ENCODE peak calls at places on chromosome 20, in seven cellular contexts. A, V, P, T, W, X and L are unnamed samples.

GRCh38 chr20:1809121-1809520 is 86.1 kb upstream of the SIRPA start:
- DNase-seq in A (peak), V (peak), P (no peak), T (no peak), W (no peak), X (no peak), L (no peak)

GRCh38 chr20:53944796-53945195 is 125.6 kb downstream of the BCAS1 start:
- DNase-seq in A (no peak), V (no peak), P (no peak), T (no peak), W (no peak), X (no peak), L (no peak)

GRCh38 chr20:1539816-1540215 is 17.7 kb downstream of the SIRPD start:
- DNase-seq in A (no peak), V (no peak), P (no peak), T (no peak), W (no peak), X (no peak), L (no peak)

GRCh38 chr20:354298-354977 is 7.5 kb downstream of the NRSN2 start:
- DNase-seq in A (peak), V (peak), P (peak), T (peak), W (peak), X (peak), L (peak)

GRCh38 chr20:25252686-25253421 is 5.0 kb downstream of the PYGB start:
- DNase-seq in A (no peak), V (no peak), P (peak), T (no peak), W (no peak), X (no peak), L (no peak)

GRCh38 chr20:12414446-12415274 is 497.0 kb downstream of the BTBD3 start:
- DNase-seq in A (peak), V (no peak), P (no peak), T (no peak), W (peak), X (no peak), L (no peak)

GRCh38 chr20:33279261-33279910 is 3.6 kb upstream of the BPIFB1 start:
- DNase-seq in A (no peak), V (no peak), P (no peak), T (no peak), W (no peak), X (no peak), L (no peak)

GRCh38 chr20:6184086-6184485 is 61.3 kb upstream of the FERMT1 start:
- DNase-seq in A (no peak), V (no peak), P (no peak), T (no peak), W (no peak), X (no peak), L (no peak)

GRCh38 chr20:36093804-36094145 is 60.8 kb upstream of the EPB41L1 start:
- DNase-seq in A (no peak), V (no peak), P (no peak), T (no peak), W (no peak), X (no peak), L (no peak)

GRCh38 chr20:52302736-52303135 is 111.2 kb upstream of the ZFP64 start:
- DNase-seq in A (no peak), V (no peak), P (no peak), T (no peak), W (no peak), X (no peak), L (no peak)

GRCh38 chr20:63215101-63216040 is 560 bp downstream of the YTHDF1 start:
- DNase-seq in A (peak), V (peak), P (peak), T (no peak), W (peak), X (peak), L (no peak)

GRCh38 chr20:35283441-35284266 is 918 bp downstream of the EIF6 start:
- DNase-seq in A (peak), V (no peak), P (no peak), T (no peak), W (no peak), X (no peak), L (no peak)

GRCh38 chr20:18904624-18905023 is 91.0 kb downstream of the SCP2D1 start:
- DNase-seq in A (no peak), V (no peak), P (no peak), T (no peak), W (no peak), X (no peak), L (no peak)